ENCODE peak calls at places on chromosomes 4 and X, in four cellular contexts. V, Y, B and K are unnamed samples.

GRCh38 chr4:81566076-81566663 is 94.5 kb upstream of the RASGEF1B start:
- DNase-seq in V (no peak), Y (peak), B (no peak), K (no peak)

GRCh38 chr4:187668683-187669082 is 326.9 kb upstream of the ZFP42 start:
- DNase-seq in V (peak), Y (peak), B (no peak), K (no peak)

GRCh38 chr4:108620933-108621905 is 843 bp downstream of the RPL34 start:
- DNase-seq in V (no peak), Y (peak), B (no peak), K (no peak)

GRCh38 chr4:91567594-91567993 is 736.2 kb upstream of the GRID2 start:
- DNase-seq in V (no peak), Y (no peak), B (no peak), K (no peak)

GRCh38 chrX:150363561-150364346 is 637 bp downstream of the MAMLD1 start:
- DNase-seq in V (peak), Y (peak), B (no peak), K (peak)

GRCh38 chr4:61211781-61212180 is 11.7 kb downstream of the ADGRL3 start:
- DNase-seq in V (no peak), Y (no peak), B (no peak), K (no peak)

GRCh38 chr4:185341377-185341776 is 54.3 kb downstream of the LRP2BP start:
- DNase-seq in V (no peak), Y (no peak), B (no peak), K (no peak)

GRCh38 chrX:150753968-150754367 is 60.8 kb downstream of the MTMR1 start:
- DNase-seq in V (no peak), Y (no peak), B (no peak), K (no peak)

GRCh38 chr4:184424993-184425758 is 49.2 kb downstream of the IRF2 start:
- DNase-seq in V (no peak), Y (no peak), B (no peak), K (no peak)

GRCh38 chr4:7144374-7145290 is 47.7 kb upstream of the SORCS2 start:
- DNase-seq in V (no peak), Y (peak), B (no peak), K (no peak)

GRCh38 chr4:1499465-1499864 is 93.2 kb upstream of the NKX1-1 start:
- DNase-seq in V (no peak), Y (no peak), B (no peak), K (no peak)

GRCh38 chr4:72375050-72375736 is 193.8 kb downstream of the ADAMTS3 start:
- DNase-seq in V (peak), Y (peak), B (no peak), K (no peak)

GRCh38 chrX:29746326-29746725 is 469.0 kb upstream of the MAGEB2 start:
- DNase-seq in V (no peak), Y (peak), B (no peak), K (no peak)

GRCh38 chr4:119570401-119570800 is 58.2 kb downstream of the PDE5A start:
- DNase-seq in V (no peak), Y (peak), B (no peak), K (no peak)

GRCh38 chrX:35115205-35115604 is 172.6 kb downstream of the FAM47B start:
- DNase-seq in V (no peak), Y (peak), B (no peak), K (no peak)

GRCh38 chr4:184826315-184827266 is 823 bp upstream of the ACSL1 start:
- DNase-seq in V (peak), Y (peak), B (no peak), K (peak)

GRCh38 chrX:148135738-148136137 is 154.6 kb downstream of the FMR1NB start:
- DNase-seq in V (peak), Y (peak), B (no peak), K (no peak)

GRCh38 chrX:13659057-13659456 is 6.1 kb downstream of the TCEANC start:
- DNase-seq in V (peak), Y (peak), B (no peak), K (no peak)

GRCh38 chrX:55759478-55759877 is 41.9 kb downstream of the RRAGB start:
- DNase-seq in V (peak), Y (no peak), B (no peak), K (no peak)

GRCh38 chr4:86380176-86380724 is 20.4 kb upstream of the MAPK10 start:
- DNase-seq in V (no peak), Y (no peak), B (no peak), K (no peak)

GRCh38 chr4:70544279-70544870 is 26.0 kb downstream of the AMTN start:
- DNase-seq in V (peak), Y (peak), B (peak), K (peak)

GRCh38 chr4:183636923-183637322 is 22.1 kb downstream of the RWDD4 start:
- DNase-seq in V (peak), Y (peak), B (no peak), K (no peak)

GRCh38 chr4:2722033-2722432 is 34.1 kb downstream of the TNIP2 start:
- DNase-seq in V (no peak), Y (no peak), B (no peak), K (no peak)

GRCh38 chrX:26851981-26852380 is 611.2 kb downstream of the PPP4R3C start:
- DNase-seq in V (peak), Y (peak), B (peak), K (peak)

GRCh38 chr4:126023946-126024345 is 709.2 kb downstream of the FAT4 start:
- DNase-seq in V (no peak), Y (peak), B (no peak), K (no peak)

GRCh38 chr4:182222766-182223165 is 20.4 kb upstream of the TENM3 start:
- DNase-seq in V (no peak), Y (no peak), B (no peak), K (no peak)

GRCh38 chr4:132125131-132125530 is 1024.0 kb upstream of the PCDH10 start:
- DNase-seq in V (no peak), Y (no peak), B (no peak), K (no peak)

GRCh38 chrX:1658083-1658463 is 43.2 kb downstream of the ASMT start:
- DNase-seq in V (no peak), Y (no peak), B (no peak), K (peak)

GRCh38 chr4:99847362-99847976 is 30.8 kb downstream of the DAPP1 start:
- DNase-seq in V (no peak), Y (no peak), B (no peak), K (no peak)

GRCh38 chrX:85288992-85289723 is 45.4 kb downstream of the ZNF711 start:
- DNase-seq in V (no peak), Y (no peak), B (no peak), K (no peak)

GRCh38 chr4:181569553-181569952 is 673.6 kb upstream of the TENM3 start:
- DNase-seq in V (peak), Y (peak), B (peak), K (peak)

GRCh38 chrX:109890910-109891502 is 111.9 kb upstream of the TMEM164 start:
- DNase-seq in V (peak), Y (peak), B (peak), K (peak)

GRCh38 chr4:1337951-1338751 is 8.9 kb upstream of the UVSSA start:
- DNase-seq in V (no peak), Y (no peak), B (no peak), K (no peak)

GRCh38 chr4:122673252-122673651 is 52.4 kb upstream of the IL21 start:
- DNase-seq in V (no peak), Y (peak), B (no peak), K (peak)

GRCh38 chrX:23805379-23805778 is 22.4 kb downstream of the SAT1 start:
- DNase-seq in V (no peak), Y (no peak), B (no peak), K (no peak)

GRCh38 chrX:23815376-23815775 is 32.4 kb downstream of the SAT1 start:
- DNase-seq in V (no peak), Y (no peak), B (no peak), K (no peak)

GRCh38 chrX:23811135-23811781 is 28.3 kb downstream of the SAT1 start:
- DNase-seq in V (no peak), Y (peak), B (no peak), K (no peak)

GRCh38 chrX:23813808-23814207 is 30.8 kb downstream of the SAT1 start:
- DNase-seq in V (no peak), Y (no peak), B (no peak), K (no peak)

DNA sequence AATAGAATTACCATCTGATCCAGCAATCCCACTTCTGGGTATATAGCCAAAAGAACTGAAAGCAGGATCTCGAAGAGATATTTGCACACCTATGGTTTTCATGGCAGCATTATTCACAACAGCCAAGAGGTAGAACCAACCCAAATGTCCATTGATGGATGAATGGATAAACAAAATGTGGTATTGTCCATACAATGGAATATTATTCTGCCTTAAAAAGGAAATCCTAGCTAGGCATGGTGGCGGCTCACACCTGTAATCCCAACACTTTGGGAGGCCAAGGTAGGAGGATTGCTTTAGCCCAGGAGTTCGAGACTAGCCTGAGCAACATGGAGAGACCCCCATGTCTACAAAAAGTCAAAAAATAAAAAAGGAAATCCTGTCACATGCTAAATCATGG is 27.3 kb downstream of the SAT1 start:
- DNase-seq in V (no peak), Y (no peak), B (no peak), K (no peak)
- H3K4me2 ChIP-seq in V (no peak), Y (no peak), B (no peak), K (no peak)

GRCh38 chr4:174663254-174663653 is 141.0 kb upstream of the HPGD start:
- DNase-seq in V (peak), Y (peak), B (no peak), K (no peak)
- TF ChIP-seq EZH2 in V (no peak), Y (no peak), B (no peak), K (no peak)

DNA sequence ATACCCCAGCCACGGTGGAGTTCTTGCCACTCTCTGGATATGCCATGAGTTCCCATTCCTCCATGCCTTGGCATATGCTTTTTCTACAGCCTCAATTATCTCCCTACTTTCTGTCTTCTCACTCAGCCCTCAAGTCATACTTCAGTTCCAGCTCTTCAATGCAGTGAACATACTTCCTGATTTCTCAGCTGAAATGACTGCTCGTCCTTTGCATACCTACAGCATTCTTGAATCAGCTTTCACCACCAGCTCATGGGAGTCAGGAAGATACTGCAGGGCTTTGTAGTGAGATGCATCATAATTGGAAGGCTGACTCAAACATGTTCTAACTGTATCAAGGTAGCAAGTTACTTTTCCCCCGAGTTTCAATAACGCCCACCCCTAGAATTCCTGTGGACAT is 118.4 kb downstream of the APBB2 start:
- DNase-seq in V (no peak), Y (peak), B (no peak), K (no peak)
- H3K4me2 ChIP-seq in V (no peak), Y (peak), B (no peak), K (no peak)

GRCh38 chr4:165872443-165873297 is at the start of gene TLL1:
- DNase-seq in V (peak), Y (no peak), B (no peak), K (peak)
- TF ChIP-seq EZH2 in V (no peak), Y (no peak), B (no peak), K (no peak)

GRCh38 chr4:170269950-170270349 is 180.2 kb upstream of the AADAT start:
- DNase-seq in V (no peak), Y (no peak), B (no peak), K (no peak)
- H3K4me2 ChIP-seq in V (no peak), Y (no peak), B (no peak), K (no peak)

GRCh38 chr4:112515278-112516075 is 503 bp downstream of the NEUROG2 start:
- DNase-seq in V (peak), Y (peak), B (no peak), K (peak)

GRCh38 chr4:112516401-112517066 is 554 bp upstream of the NEUROG2 start:
- DNase-seq in V (no peak), Y (no peak), B (no peak), K (peak)

GRCh38 chr4:112516076-112516385 is at the start of gene NEUROG2:
- DNase-seq in V (no peak), Y (no peak), B (no peak), K (no peak)

GRCh38 chr4:112514079-112514448 is 1.9 kb downstream of the NEUROG2 start:
- DNase-seq in V (no peak), Y (no peak), B (no peak), K (peak)

DNA sequence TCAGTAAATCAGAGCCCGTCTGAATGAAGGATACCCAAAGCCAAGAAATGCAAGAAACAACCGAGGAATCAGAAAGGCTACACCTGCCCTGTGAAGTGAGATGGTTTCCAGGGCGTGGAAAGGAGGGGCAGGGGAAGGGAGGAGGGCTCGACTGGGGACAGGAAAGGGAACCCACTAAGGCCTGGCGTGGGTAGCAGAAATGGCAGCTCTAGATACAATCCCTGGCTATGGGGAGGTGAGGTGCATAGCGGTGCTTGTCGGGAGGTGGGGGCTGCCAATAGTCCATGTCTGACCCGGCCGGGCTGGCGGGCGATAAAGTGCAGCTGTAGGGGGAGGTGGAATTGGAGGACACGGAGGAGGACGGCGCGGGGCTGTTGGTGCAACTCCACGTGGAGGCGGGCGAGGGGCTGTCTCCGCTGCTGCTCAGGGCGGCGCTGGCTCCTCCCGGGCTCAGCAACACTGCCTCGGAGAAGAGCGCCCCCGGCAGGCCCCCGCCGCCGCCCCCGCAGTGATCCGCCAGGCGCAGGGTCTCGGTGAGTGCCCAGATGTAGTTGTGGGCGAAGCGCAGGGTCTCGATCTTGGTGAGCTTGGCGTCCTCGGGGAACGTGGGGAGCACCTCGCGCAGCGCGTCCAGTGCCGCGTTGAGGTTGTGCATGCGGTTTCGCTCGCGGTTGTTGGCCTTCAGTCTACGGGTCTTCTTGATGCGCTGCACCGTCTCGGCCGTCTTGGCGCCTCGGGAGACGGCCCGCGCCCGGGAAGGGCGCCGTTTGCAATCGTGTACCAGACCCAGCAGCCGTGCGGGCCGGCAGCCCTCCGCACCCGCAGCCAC is 1.3 kb downstream of the NEUROG2 start:
- DNase-seq in V (no peak), Y (no peak), B (no peak), K (peak)
- TF ChIP-seq EZH2 in V (no peak), Y (peak), B (no peak), K (peak)